ENCODE peak calls at places on chromosome 18, in six cellular contexts. One of them, this sample, is unnamed.

GRCh38 chr18:50013363-50014138 is 181.4 kb downstream of the MYO5B start:
- DNase-seq in Peyer's patch: no peak
- DNase-seq in endothelial cell: no peak
- DNase-seq in fibroblast of lung: peak
- DNase-seq in occipital lobe: no peak
- DNase-seq in endodermal cell: no peak
- DNase-seq in this sample: no peak

GRCh38 chr18:56358608-56359007 is 279.8 kb downstream of the TXNL1 start:
- DNase-seq in fibroblast of lung: no peak
- DNase-seq in endothelial cell: no peak
- DNase-seq in Peyer's patch: no peak
- DNase-seq in occipital lobe: no peak
- DNase-seq in endodermal cell: no peak
- DNase-seq in this sample: no peak

GRCh38 chr18:75854174-75854573 is 426.7 kb upstream of the SMIM21 start:
- DNase-seq in occipital lobe: no peak
- DNase-seq in endodermal cell: peak
- DNase-seq in fibroblast of lung: no peak
- DNase-seq in Peyer's patch: no peak
- DNase-seq in endothelial cell: peak
- DNase-seq in this sample: no peak

GRCh38 chr18:57267368-57267767 is 85.0 kb upstream of the ST8SIA3 start:
- DNase-seq in endodermal cell: peak
- DNase-seq in Peyer's patch: no peak
- DNase-seq in endothelial cell: no peak
- DNase-seq in fibroblast of lung: no peak
- DNase-seq in occipital lobe: no peak
- DNase-seq in this sample: no peak

GRCh38 chr18:5980721-5981120 is 85.4 kb upstream of the TMEM200C start:
- DNase-seq in fibroblast of lung: no peak
- DNase-seq in Peyer's patch: no peak
- DNase-seq in endothelial cell: no peak
- DNase-seq in occipital lobe: no peak
- DNase-seq in endodermal cell: peak
- DNase-seq in this sample: no peak

GRCh38 chr18:23225518-23225917 is 90.2 kb downstream of the CABLES1 start:
- DNase-seq in occipital lobe: no peak
- DNase-seq in fibroblast of lung: peak
- DNase-seq in Peyer's patch: no peak
- DNase-seq in endodermal cell: no peak
- DNase-seq in endothelial cell: no peak
- DNase-seq in this sample: no peak

GRCh38 chr18:2180586-2180985 is 390.7 kb downstream of the METTL4 start:
- DNase-seq in occipital lobe: no peak
- DNase-seq in fibroblast of lung: no peak
- DNase-seq in Peyer's patch: no peak
- DNase-seq in endothelial cell: no peak
- DNase-seq in endodermal cell: no peak
- DNase-seq in this sample: no peak

GRCh38 chr18:70907673-70908072 is 618.8 kb downstream of the SOCS6 start:
- DNase-seq in Peyer's patch: no peak
- DNase-seq in endodermal cell: peak
- DNase-seq in fibroblast of lung: no peak
- DNase-seq in endothelial cell: no peak
- DNase-seq in occipital lobe: peak
- DNase-seq in this sample: no peak

GRCh38 chr18:10061566-10061965 is 147.8 kb downstream of the VAPA start:
- DNase-seq in fibroblast of lung: no peak
- DNase-seq in Peyer's patch: no peak
- DNase-seq in endodermal cell: no peak
- DNase-seq in occipital lobe: no peak
- DNase-seq in endothelial cell: no peak
- DNase-seq in this sample: no peak